ENCODE peak calls at places on chromosome 17, in six cellular contexts. O is ascending aorta, N is dorsolateral prefrontal cortex, C is cardiac muscle cell, J is adrenal gland, E is upper lobe of right lung. K is an unnamed sample.

GRCh38 chr17:5485270-5486205 is at the start of gene DERL2:
- DNase-seq in N (no peak), C (no peak), O (no peak), E (no peak), J (no peak), K (no peak)

GRCh38 chr17:59008737-59009136 is 97.9 kb downstream of the TRIM37 start:
- DNase-seq in J (no peak), N (no peak), E (no peak), C (no peak), O (no peak), K (no peak)

GRCh38 chr17:75832652-75833400 is 11.4 kb downstream of the UNC13D start:
- DNase-seq in N (no peak), E (no peak), O (no peak), J (no peak), C (peak; percentile 61), K (no peak)

GRCh38 chr17:48413613-48414405 is 16.2 kb downstream of the SKAP1 start:
- DNase-seq in O (no peak), J (no peak), C (no peak), N (no peak), E (no peak), K (no peak)

GRCh38 chr17:38604479-38605229 is 1.1 kb downstream of the SRCIN1 start:
- DNase-seq in J (no peak), C (peak; percentile 58), O (no peak), N (peak; percentile 69), E (no peak), K (no peak)

GRCh38 chr17:47615766-47616424 is 33.8 kb upstream of the KPNB1 start:
- DNase-seq in N (no peak), C (peak; percentile 69), J (no peak), E (no peak), O (no peak), K (no peak)

GRCh38 chr17:3554440-3554839 is 3.2 kb downstream of the TRPV3 start:
- DNase-seq in O (no peak), E (no peak), C (no peak), J (no peak), N (no peak), K (no peak)

GRCh38 chr17:28747046-28747691 is 3.4 kb downstream of the TRAF4 start:
- DNase-seq in C (no peak), O (no peak), E (peak; percentile 90), N (peak; percentile 56), J (no peak), K (no peak)

GRCh38 chr17:52389632-52390031 is 231.1 kb upstream of the CA10 start:
- DNase-seq in N (no peak), O (no peak), C (no peak), J (no peak), E (no peak), K (no peak)

GRCh38 chr17:39209317-39210092 is 9.4 kb downstream of the RPL19 start:
- DNase-seq in C (peak; percentile 75), J (peak; percentile 79), O (peak; percentile 94), N (peak; percentile 49), E (peak; percentile 92), K (peak; percentile 74)

GRCh38 chr17:45341389-45342158 is 24.8 kb upstream of the MAP3K14 start:
- DNase-seq in C (peak; percentile 79), J (peak; percentile 78), E (peak; percentile 70), O (peak; percentile 82), N (no peak), K (peak; percentile 59)

GRCh38 chr17:31916496-31917064 is 15.1 kb upstream of the UTP6 start:
- DNase-seq in O (peak; percentile 57), C (no peak), J (peak; percentile 18), N (no peak), E (no peak), K (no peak)

GRCh38 chr17:49363251-49363650 is 1.2 kb upstream of the ZNF652 start:
- DNase-seq in O (peak; percentile 35), C (no peak), N (no peak), J (no peak), E (no peak), K (no peak)

GRCh38 chr17:61395409-61395982 is 4.1 kb upstream of the TBX2 start:
- DNase-seq in E (no peak), N (no peak), O (no peak), C (no peak), J (no peak), K (no peak)

GRCh38 chr17:11823862-11824261 is 173.4 kb downstream of the ZNF18 start:
- DNase-seq in E (no peak), N (no peak), C (no peak), J (no peak), O (no peak), K (no peak)

GRCh38 chr17:6075050-6075449 is 4.9 kb downstream of the WSCD1 start:
- DNase-seq in C (no peak), J (no peak), N (no peak), O (no peak), E (no peak), K (no peak)

GRCh38 chr17:45325810-45326209 is 9.0 kb upstream of the MAP3K14 start:
- DNase-seq in O (no peak), E (peak; percentile 10), J (peak; percentile 78), N (no peak), C (no peak), K (no peak)

GRCh38 chr17:72388765-72389473 is 268.1 kb downstream of the SOX9 start:
- DNase-seq in E (no peak), J (no peak), O (no peak), C (no peak), N (no peak), K (no peak)

GRCh38 chr17:42071810-42072209 is 21.4 kb upstream of the C17orf113 start:
- DNase-seq in O (no peak), N (no peak), C (no peak), E (no peak), J (no peak), K (no peak)

GRCh38 chr17:35801583-35802224 is 6.3 kb upstream of the MMP28 start:
- DNase-seq in N (peak; percentile 88), C (peak; percentile 69), O (peak; percentile 80), J (peak; percentile 90), E (peak; percentile 75), K (peak; percentile 61)

GRCh38 chr17:45848405-45848804 is 3.7 kb downstream of the SPPL2C start:
- DNase-seq in E (no peak), J (no peak), O (no peak), N (no peak), C (no peak), K (no peak)

GRCh38 chr17:12134587-12134986 is 113.9 kb downstream of the MAP2K4 start:
- DNase-seq in E (no peak), J (no peak), O (no peak), N (no peak), C (no peak), K (no peak)

GRCh38 chr17:58338907-58339774 is 10.5 kb upstream of the TSPOAP1 start:
- DNase-seq in E (peak; percentile 85), J (no peak), O (no peak), C (peak; percentile 57), N (no peak), K (no peak)

GRCh38 chr17:40290629-40291296 is 3.1 kb downstream of the CDC6 start:
- DNase-seq in E (no peak), J (peak; percentile 84), C (peak; percentile 72), N (no peak), O (no peak), K (peak; percentile 93)

GRCh38 chr17:31627960-31628359 is 231.1 kb downstream of the COPRS start:
- DNase-seq in C (no peak), O (no peak), N (no peak), J (no peak), E (no peak), K (no peak)

GRCh38 chr17:42112552-42113176 is at the start of gene DHX58:
- DNase-seq in N (peak; percentile 27), O (peak; percentile 88), E (peak; percentile 80), C (no peak), J (peak; percentile 91), K (peak; percentile 50)

GRCh38 chr17:77834170-77835115 is 124.1 kb upstream of the TNRC6C start:
- DNase-seq in J (peak; percentile 90), C (peak; percentile 63), N (peak; percentile 47), O (peak; percentile 91), E (peak; percentile 88), K (no peak)

GRCh38 chr17:17362531-17362930 is 59.4 kb downstream of the NT5M start:
- DNase-seq in J (no peak), O (peak; percentile 50), C (no peak), E (peak; percentile 38), N (no peak), K (no peak)
- H3K27ac ChIP-seq in J (no peak overlapping the region), O (no peak overlapping the region), C (no peak overlapping the region), E (no peak overlapping the region), N (no peak overlapping the region), K (peak overlapping the region; percentile 60)

GRCh38 chr17:1733047-1733357 is 8.5 kb downstream of the WDR81 start:
- DNase-seq in C (no peak), N (no peak), E (no peak), O (no peak), J (no peak), K (no peak)
- H3K4me3 ChIP-seq in C (no peak overlapping the region), N (no peak overlapping the region), E (no peak overlapping the region), O (no peak overlapping the region), J (no peak overlapping the region), K (no peak overlapping the region)

GRCh38 chr17:73542323-73542722 is 101.9 kb downstream of the SDK2 start:
- DNase-seq in E (no peak), C (no peak), J (no peak), N (no peak), O (no peak), K (no peak)

GRCh38 chr17:73538445-73538844 is 105.8 kb downstream of the SDK2 start:
- DNase-seq in E (no peak), O (no peak), J (no peak), N (no peak), C (no peak), K (no peak)

GRCh38 chr17:73539176-73539575 is 105.1 kb downstream of the SDK2 start:
- DNase-seq in O (no peak), N (no peak), E (no peak), C (no peak), J (no peak), K (no peak)

GRCh38 chr17:73541561-73541981 is 102.7 kb downstream of the SDK2 start:
- DNase-seq in E (no peak), O (no peak), J (no peak), N (no peak), C (no peak), K (no peak)

DNA sequence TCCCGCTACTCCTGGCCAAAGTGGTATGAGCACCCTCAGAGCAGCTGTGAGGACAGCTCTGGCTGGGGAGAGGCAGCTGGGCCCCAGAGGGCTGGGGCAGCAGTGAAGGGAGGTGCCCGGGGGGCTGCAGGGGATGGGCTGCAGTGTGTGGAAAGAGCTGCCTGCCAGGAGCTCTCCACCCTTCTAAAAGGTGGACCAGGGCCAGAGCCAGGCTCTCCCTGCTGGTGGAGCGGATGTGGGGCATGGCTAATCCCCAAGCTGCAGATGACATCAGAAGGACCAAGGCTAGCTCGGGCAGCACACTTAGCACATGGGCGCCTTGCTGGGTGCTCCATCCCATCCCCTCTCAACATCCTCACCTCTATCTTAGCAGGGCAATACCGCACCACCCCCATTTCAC is 103.1 kb downstream of the SDK2 start:
- DNase-seq in E (no peak), J (no peak), O (no peak), N (no peak), C (no peak), K (no peak)
- TF ChIP-seq CTCF in E (no peak), J (no peak), O (no peak), N (no peak), C (no peak), K (no peak)

DNA sequence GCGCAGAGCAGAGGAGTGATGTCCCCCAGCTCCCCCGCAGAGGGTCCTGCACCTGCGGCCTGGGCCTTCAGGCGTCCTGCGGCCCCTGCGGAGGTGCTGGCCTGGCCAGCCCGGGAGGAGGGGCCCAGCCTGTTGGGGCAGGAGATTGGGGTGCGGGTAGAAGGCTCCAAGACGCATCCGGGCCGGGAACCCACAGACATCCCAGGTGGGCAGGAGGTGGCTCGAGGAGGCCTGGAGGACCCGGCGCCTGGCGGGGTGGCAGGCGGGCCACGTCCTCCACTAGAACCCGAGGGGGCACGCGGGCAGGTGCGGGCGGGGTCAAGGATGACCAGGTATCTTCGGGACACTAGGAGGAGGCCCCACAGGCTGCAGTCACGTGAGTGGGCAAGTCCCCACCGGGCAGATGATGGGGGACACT is 647 bp upstream of the SECTM1 start:
- DNase-seq in J (no peak), C (no peak), E (peak; percentile 68), N (no peak), O (no peak), K (no peak)
- H3K27ac ChIP-seq in J (peak overlapping the region; percentile 47), C (no peak overlapping the region), E (peak overlapping the region; percentile 76), N (no peak overlapping the region), O (no peak overlapping the region), K (peak overlapping the region; percentile 77)

K was measured in tibial nerve.